ENCODE peak calls at places on chromosomes 11 and 22, in seven cellular contexts. Y, B, W, G, R, N and Z are unnamed samples.

GRCh38 chr11:119522609-119523008 is 99.6 kb upstream of the THY1 start:
- DNase-seq in N (no peak), W (no peak), G (no peak), Y (no peak), B (no peak), R (no peak), Z (no peak)

GRCh38 chr11:62830904-62831519 is 839 bp downstream of the STX5 start:
- DNase-seq in W (no peak), Y (no peak), R (no peak), N (no peak), B (no peak), G (peak), Z (no peak)

GRCh38 chr22:24105018-24105360 is 76.3 kb upstream of the SUSD2 start:
- DNase-seq in B (peak), G (no peak), N (no peak), Y (peak), W (no peak), R (no peak), Z (no peak)

GRCh38 chr11:69205125-69205928 is 49.6 kb downstream of the SMIM38 start:
- DNase-seq in G (no peak), Y (no peak), N (no peak), W (no peak), R (no peak), B (no peak), Z (no peak)

GRCh38 chr11:8886332-8886731 is 24.7 kb upstream of the AKIP1 start:
- DNase-seq in R (no peak), B (no peak), Y (peak), W (no peak), N (no peak), G (no peak), Z (no peak)

GRCh38 chr11:100593321-100593720 is 93.8 kb upstream of the ARHGAP42 start:
- DNase-seq in N (no peak), Y (peak), G (no peak), R (no peak), B (no peak), W (no peak), Z (no peak)

GRCh38 chr11:116853461-116854073 is 16.1 kb upstream of the APOA1 start:
- DNase-seq in Y (peak), R (no peak), N (peak), B (no peak), G (peak), W (no peak), Z (no peak)

GRCh38 chr11:2086239-2087040 is 52.7 kb downstream of the IGF2 start:
- DNase-seq in B (no peak), R (no peak), N (no peak), Y (no peak), W (peak), G (no peak), Z (no peak)

GRCh38 chr11:78391424-78391823 is 26.2 kb downstream of the GAB2 start:
- DNase-seq in W (no peak), B (no peak), G (no peak), Y (no peak), N (no peak), R (no peak), Z (no peak)

GRCh38 chr11:61961570-61962212 is 5.7 kb downstream of the FTH1 start:
- DNase-seq in G (peak), W (no peak), B (peak), R (peak), Y (peak), N (no peak), Z (peak)

GRCh38 chr11:73539506-73540084 is 58.3 kb downstream of the FAM168A start:
- DNase-seq in Y (no peak), G (no peak), R (no peak), N (no peak), B (no peak), W (no peak), Z (no peak)

GRCh38 chr11:83717551-83717950 is 431.4 kb upstream of the CCDC90B start:
- DNase-seq in G (no peak), B (no peak), R (peak), N (no peak), W (no peak), Y (peak), Z (no peak)

GRCh38 chr22:39309881-39310714 is 9.3 kb downstream of the RPL3 start:
- DNase-seq in Y (peak), G (no peak), N (no peak), B (no peak), R (no peak), W (no peak), Z (no peak)

GRCh38 chr11:102085864-102086551 is 24.2 kb upstream of the YAP1 start:
- DNase-seq in Y (peak), N (no peak), B (no peak), R (no peak), W (no peak), G (no peak), Z (no peak)

GRCh38 chr11:70477607-70478006 is 79.3 kb downstream of the CTTN start:
- DNase-seq in G (no peak), N (no peak), B (peak), R (no peak), Y (no peak), W (no peak), Z (peak)

GRCh38 chr22:29071261-29072045 is 1.4 kb upstream of the KREMEN1 start:
- DNase-seq in N (no peak), Y (peak), G (no peak), B (peak), W (peak), R (peak), Z (no peak)

GRCh38 chr11:68273056-68273738 is 1.4 kb upstream of the C11orf24 start:
- DNase-seq in R (no peak), N (no peak), G (no peak), Y (no peak), B (no peak), W (no peak), Z (no peak)

GRCh38 chr22:33255781-33256180 is 197.6 kb upstream of the SYN3 start:
- DNase-seq in R (no peak), B (no peak), G (no peak), N (no peak), W (no peak), Y (no peak), Z (no peak)

GRCh38 chr11:12079726-12080556 is 30.4 kb upstream of the MICAL2 start:
- DNase-seq in G (peak), B (peak), Y (peak), W (no peak), N (peak), R (peak), Z (peak)

GRCh38 chr11:57072640-57073039 is 83.9 kb downstream of the OR5AK2 start:
- DNase-seq in N (peak), W (no peak), Y (peak), B (no peak), G (peak), R (no peak), Z (no peak)

GRCh38 chr11:130798280-130798679 is 118.0 kb downstream of the SNX19 start:
- DNase-seq in R (no peak), N (peak), B (no peak), G (peak), W (no peak), Y (peak), Z (no peak)

GRCh38 chr22:42648368-42649260 is 578 bp downstream of the CYB5R3 start:
- DNase-seq in G (peak), Y (peak), W (no peak), B (peak), R (peak), N (no peak), Z (peak)

GRCh38 chr11:32288276-32288675 is 147.1 kb downstream of the WT1 start:
- DNase-seq in B (no peak), G (no peak), N (no peak), Y (no peak), W (no peak), R (no peak), Z (no peak)

GRCh38 chr22:40001800-40002577 is 7.2 kb downstream of the FAM83F start:
- DNase-seq in W (no peak), N (no peak), B (no peak), G (no peak), R (no peak), Y (no peak), Z (no peak)

GRCh38 chr11:113176561-113176960 is 137.8 kb upstream of the TTC12 start:
- DNase-seq in Y (peak), G (no peak), W (no peak), R (no peak), B (no peak), N (no peak), Z (no peak)

GRCh38 chr11:130068986-130069683 is 559 bp upstream of the APLP2 start:
- DNase-seq in N (peak), G (peak), Y (peak), R (peak), B (peak), W (no peak), Z (peak)